ENCODE peak calls at places on chromosomes 3 and 15, in ten cellular contexts. X is uterus, W is AG10803, H is mucosa of descending colon, C is cardiac fibroblast, J is IMR-90, S is bronchial epithelial cell, R is sigmoid colon, U is NB4, M is HFF-Myc. O is an unnamed sample.

GRCh38 chr3:41265823-41266273 is 66.5 kb downstream of the CTNNB1 start:
- DNase-seq in W (peak), C (peak), U (no peak), J (peak), R (no peak), X (no peak), S (peak), M (peak), H (no peak), O (no peak)

GRCh38 chr15:78000089-78000926 is 77.2 kb downstream of the TBC1D2B start:
- DNase-seq in U (peak), W (peak), H (peak), S (peak), C (peak), M (peak), R (peak), X (peak), J (peak), O (no peak)

GRCh38 chr3:194893121-194893979 is 207.7 kb downstream of the FAM43A start:
- DNase-seq in S (no peak), R (no peak), H (no peak), J (no peak), U (no peak), C (no peak), M (no peak), X (no peak), W (no peak), O (no peak)

GRCh38 chr3:162141232-162141631 is 644.6 kb downstream of the OTOL1 start:
- DNase-seq in M (no peak), X (no peak), H (no peak), C (peak), S (peak), J (peak), U (no peak), R (no peak), W (peak), O (no peak)

GRCh38 chr15:63473999-63474809 is 30.2 kb upstream of the USP3 start:
- DNase-seq in M (no peak), X (no peak), C (peak), H (peak), J (peak), W (peak), U (no peak), R (no peak), S (peak), O (no peak)

GRCh38 chr15:77869021-77869895 is 208.3 kb downstream of the TBC1D2B start:
- DNase-seq in M (no peak), U (no peak), S (no peak), R (peak), H (peak), W (peak), C (peak), X (no peak), J (no peak), O (no peak)

GRCh38 chr3:48966367-48966766 is 23.7 kb upstream of the P4HTM start:
- DNase-seq in U (no peak), S (no peak), J (peak), W (no peak), X (no peak), M (no peak), H (no peak), R (no peak), C (no peak), O (no peak)

GRCh38 chr15:73851679-73852078 is 21.7 kb upstream of the TBC1D21 start:
- DNase-seq in W (peak), C (peak), S (peak), R (no peak), H (peak), M (no peak), J (peak), X (no peak), U (peak), O (peak)

GRCh38 chr3:113534365-113534764 is 2.0 kb downstream of the SIDT1 start:
- DNase-seq in C (no peak), H (no peak), R (no peak), M (no peak), J (no peak), W (no peak), S (no peak), U (no peak), X (no peak), O (no peak)

GRCh38 chr15:93929375-93930094 is 301.8 kb upstream of the MCTP2 start:
- DNase-seq in J (peak), S (peak), M (peak), H (no peak), C (peak), U (no peak), R (peak), X (peak), W (peak), O (peak)

GRCh38 chr15:22262613-22263020 is 182.3 kb downstream of the OR4M2 start:
- DNase-seq in X (no peak), W (no peak), C (no peak), R (no peak), S (no peak), M (no peak), J (no peak), H (peak), U (peak), O (peak)

GRCh38 chr3:23713641-23714040 is 92.1 kb upstream of the UBE2E1 start:
- DNase-seq in H (no peak), M (no peak), J (peak), U (no peak), W (peak), X (no peak), R (no peak), C (no peak), S (no peak), O (no peak)

GRCh38 chr3:38003817-38004414 is 13.3 kb downstream of the VILL start:
- DNase-seq in C (no peak), S (no peak), X (no peak), M (no peak), J (no peak), R (peak), W (no peak), H (peak), U (no peak), O (no peak)

GRCh38 chr15:45167631-45168205 is 20.0 kb downstream of the SHF start:
- DNase-seq in X (no peak), R (no peak), H (no peak), M (no peak), U (no peak), C (no peak), S (no peak), W (no peak), J (no peak), O (no peak)

GRCh38 chr3:171458056-171458856 is 1.9 kb downstream of the TNIK start:
- DNase-seq in X (no peak), U (peak), C (no peak), J (no peak), M (no peak), R (no peak), H (peak), S (no peak), W (no peak), O (no peak)

GRCh38 chr3:71050521-71051258 is 532.8 kb downstream of the FOXP1 start:
- DNase-seq in C (no peak), S (no peak), J (peak), U (peak), M (no peak), W (peak), X (no peak), R (no peak), H (no peak), O (no peak)

GRCh38 chr3:48974076-48974864 is 15.8 kb upstream of the P4HTM start:
- DNase-seq in C (no peak), U (no peak), M (no peak), X (no peak), H (no peak), W (no peak), S (no peak), J (no peak), R (no peak), O (peak)

GRCh38 chr15:89666858-89667705 is 11.8 kb upstream of the KIF7 start:
- DNase-seq in S (no peak), R (peak), X (no peak), W (no peak), U (no peak), J (no peak), M (no peak), H (no peak), C (no peak), O (peak)

GRCh38 chr3:42503957-42504333 is 1.5 kb downstream of the VIPR1 start:
- DNase-seq in M (no peak), U (no peak), J (no peak), S (no peak), W (no peak), R (peak), C (no peak), X (peak), H (peak), O (peak)

GRCh38 chr15:35066094-35066493 is 19.0 kb downstream of the NANOGP8 start:
- DNase-seq in M (no peak), R (no peak), U (no peak), C (no peak), H (no peak), J (no peak), X (no peak), W (no peak), S (no peak), O (no peak)

GRCh38 chr3:126496894-126497850 is 20.4 kb downstream of the UROC1 start:
- DNase-seq in U (peak), M (no peak), X (no peak), S (no peak), W (no peak), C (no peak), R (no peak), J (no peak), H (no peak), O (no peak)

GRCh38 chr15:60423540-60423939 is 25.8 kb upstream of the ANXA2 start:
- DNase-seq in S (peak), U (no peak), M (peak), W (peak), C (peak), H (no peak), X (no peak), R (no peak), J (peak), O (no peak)

GRCh38 chr3:86481031-86481430 is 509.9 kb downstream of the VGLL3 start:
- DNase-seq in S (peak), J (no peak), U (peak), X (no peak), C (no peak), R (no peak), H (no peak), M (no peak), W (no peak), O (no peak)

GRCh38 chr15:73899197-73900128 is 26.1 kb downstream of the TBC1D21 start:
- DNase-seq in H (no peak), R (no peak), M (no peak), C (no peak), U (no peak), W (peak), S (no peak), X (no peak), J (peak), O (no peak)

GRCh38 chr3:67704322-67704721 is 49.9 kb upstream of the SUCLG2 start:
- DNase-seq in C (no peak), S (no peak), H (no peak), W (no peak), X (no peak), M (no peak), R (no peak), J (no peak), U (no peak), O (no peak)

GRCh38 chr15:70801111-70801510 is 37.8 kb upstream of the UACA start:
- DNase-seq in W (peak), H (no peak), C (peak), R (no peak), M (no peak), J (peak), X (no peak), U (no peak), S (no peak), O (no peak)

GRCh38 chr15:60612400-60613048 is 133.6 kb upstream of the ICE2 start:
- DNase-seq in X (no peak), J (no peak), M (no peak), S (peak), W (peak), U (no peak), H (no peak), R (no peak), C (peak), O (no peak)

GRCh38 chr3:12489832-12490231 is 5.6 kb downstream of the TSEN2 start:
- DNase-seq in U (no peak), X (no peak), W (peak), R (no peak), H (no peak), C (peak), S (no peak), J (no peak), M (no peak), O (no peak)

GRCh38 chr3:139135657-139136056 is 91.0 kb upstream of the PRR23C start:
- DNase-seq in X (no peak), W (no peak), R (no peak), S (no peak), J (no peak), H (no peak), M (no peak), C (no peak), U (no peak), O (no peak)

GRCh38 chr15:41581110-41581509 is 22.1 kb downstream of the TYRO3 start:
- DNase-seq in C (peak), S (peak), J (no peak), R (no peak), W (no peak), U (peak), H (no peak), X (no peak), M (no peak), O (no peak)

GRCh38 chr15:41583795-41584194 is 24.8 kb downstream of the TYRO3 start:
- DNase-seq in C (no peak), H (no peak), J (no peak), S (no peak), W (no peak), X (no peak), U (no peak), R (no peak), M (no peak), O (no peak)

GRCh38 chr15:41584636-41585139 is 25.7 kb downstream of the TYRO3 start:
- DNase-seq in X (no peak), C (no peak), W (no peak), R (no peak), S (no peak), M (no peak), H (no peak), U (no peak), J (no peak), O (no peak)

GRCh38 chr15:41585140-41586047 is 26.4 kb downstream of the TYRO3 start:
- DNase-seq in U (peak), H (peak), W (peak), R (no peak), C (peak), J (peak), S (peak), M (no peak), X (peak), O (no peak)
- TF ChIP-seq CTCF in U (no peak), H (no peak), W (peak), R (peak), C (peak), J (no peak), S (peak), M (peak), X (peak), O (no peak)

GRCh38 chr15:99106417-99107220 is 1.7 kb downstream of the SYNM start:
- DNase-seq in U (no peak), M (no peak), W (no peak), S (no peak), X (no peak), H (no peak), J (peak), R (peak), C (peak), O (no peak)
- H3K4me3 ChIP-seq in U (no peak), M (no peak), W (peak), S (no peak), X (peak), H (no peak), J (peak), R (peak), C (peak), O (no peak)

DNA sequence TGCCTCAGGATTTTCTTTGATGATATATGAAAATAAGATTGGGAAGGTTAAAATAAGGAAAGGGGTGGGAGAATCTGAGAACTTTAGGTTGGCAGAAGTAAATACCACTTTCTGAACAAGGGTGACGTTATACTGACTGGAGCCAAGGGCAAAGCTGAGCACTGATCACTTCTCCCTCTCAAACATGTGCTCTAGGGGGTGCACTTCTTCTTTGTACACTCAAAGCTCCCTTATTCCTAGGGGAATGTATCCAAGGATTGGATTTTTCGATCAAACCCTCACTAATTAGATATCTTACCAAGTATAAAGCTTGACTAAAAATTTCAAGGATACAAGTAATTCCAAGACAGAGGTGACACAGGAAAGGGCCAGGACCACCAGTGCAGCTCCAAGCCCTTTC is 243.9 kb upstream of the UMPS start:
- DNase-seq in H (no peak), W (peak), S (no peak), U (no peak), C (no peak), R (no peak), M (no peak), X (no peak), J (no peak), O (no peak)
- TF ChIP-seq CTCF in H (no peak), W (peak), S (no peak), U (no peak), C (no peak), R (no peak), M (peak), X (no peak), J (peak), O (no peak)

GRCh38 chr3:39385456-39386098 is 2.4 kb downstream of the SLC25A38 start:
- DNase-seq in H (no peak), U (peak), J (no peak), W (no peak), C (no peak), R (no peak), S (no peak), M (no peak), X (no peak), O (no peak)
- H3K4me3 ChIP-seq in H (no peak), U (peak), J (no peak), W (no peak), C (no peak), R (no peak), S (no peak), M (no peak), X (no peak), O (no peak)

GRCh38 chr3:167913218-167913902 is 177.8 kb downstream of the SERPINI1 start:
- DNase-seq in W (peak), S (peak), J (peak), R (no peak), U (peak), C (peak), M (no peak), H (no peak), X (no peak), O (no peak)

GRCh38 chr3:167908745-167909442 is 173.4 kb downstream of the SERPINI1 start:
- DNase-seq in S (no peak), C (no peak), M (no peak), X (no peak), H (no peak), R (no peak), W (no peak), J (no peak), U (no peak), O (no peak)

GRCh38 chr3:167909443-167910287 is 174.1 kb downstream of the SERPINI1 start:
- DNase-seq in M (no peak), J (no peak), C (no peak), H (no peak), U (no peak), R (no peak), W (no peak), S (no peak), X (no peak), O (no peak)
- TF ChIP-seq CTCF in M (no peak), J (no peak), C (no peak), H (no peak), U (no peak), R (no peak), W (no peak), S (no peak), X (no peak), O (no peak)

GRCh38 chr15:27638950-27639349 is 460.2 kb downstream of the OCA2 start:
- DNase-seq in M (no peak), S (no peak), X (no peak), H (no peak), R (no peak), W (no peak), U (no peak), J (no peak), C (no peak), O (no peak)

GRCh38 chr15:27639595-27639994 is 459.5 kb downstream of the OCA2 start:
- DNase-seq in S (no peak), W (no peak), J (no peak), M (no peak), H (no peak), C (no peak), U (no peak), R (no peak), X (no peak), O (no peak)

DNA sequence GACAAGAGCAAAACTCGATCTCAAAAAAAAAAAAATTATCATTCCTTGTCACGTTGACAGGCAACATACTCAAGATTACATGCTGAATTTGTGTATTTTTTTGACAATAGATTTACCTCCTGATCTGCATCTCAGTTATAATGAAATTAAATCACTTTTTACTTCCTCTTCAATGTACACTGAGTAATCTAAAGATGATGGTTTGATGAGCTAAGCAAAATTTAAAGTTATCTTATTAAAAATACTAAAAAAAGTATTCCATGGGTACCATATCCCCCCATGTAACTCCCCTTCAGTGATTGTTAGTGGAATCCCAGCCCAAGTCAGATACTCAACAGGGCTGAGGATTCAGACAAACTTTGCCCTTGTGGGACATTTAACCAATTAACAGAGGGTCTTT is 463.2 kb downstream of the OCA2 start:
- DNase-seq in R (no peak), X (no peak), W (no peak), S (no peak), C (no peak), M (no peak), J (no peak), H (no peak), U (no peak), O (no peak)
- H3K4me3 ChIP-seq in R (no peak), X (no peak), W (no peak), S (no peak), C (no peak), M (no peak), J (no peak), H (no peak), U (no peak), O (no peak)